ENCODE peak calls at places on chromosomes 1 and 21, in six cellular contexts. C is SK-N-SH, W is HFFc6, L is fibroblast of lung, G is BJ, X is foreskin fibroblast. N is an unnamed sample.

GRCh38 chr1:43537423-43538142 is 6.9 kb downstream of the PTPRF start:
- DNase-seq in C (no peak), X (no peak), L (no peak), G (no peak), W (no peak), N (no peak)

GRCh38 chr1:111214086-111214801 is 13.3 kb upstream of the CHI3L2 start:
- DNase-seq in X (no peak), W (no peak), L (no peak), G (no peak), C (no peak), N (no peak)

GRCh38 chr1:240310226-240310925 is 218.7 kb downstream of the FMN2 start:
- DNase-seq in G (peak; percentile 71), X (peak; percentile 81), C (no peak), L (peak; percentile 89), W (peak; percentile 75), N (no peak)

GRCh38 chr1:94983343-94983742 is 56.4 kb upstream of the CNN3 start:
- DNase-seq in G (no peak), L (peak; percentile 64), W (peak; percentile 84), C (no peak), X (peak; percentile 77), N (no peak)

GRCh38 chr1:154206212-154206611 is at the start of gene CFAP141:
- DNase-seq in G (no peak), W (peak; percentile 22), X (no peak), C (no peak), L (no peak), N (no peak)

GRCh38 chr1:112509005-112509659 is 367 bp downstream of the WNT2B start:
- DNase-seq in X (peak; percentile 38), G (no peak), C (no peak), L (no peak), W (no peak), N (no peak)

GRCh38 chr1:227416156-227416865 is 98.0 kb upstream of the CDC42BPA start:
- DNase-seq in C (no peak), G (peak; percentile 64), W (peak; percentile 57), X (peak; percentile 59), L (no peak), N (no peak)

GRCh38 chr1:228313536-228314277 is 92.9 kb downstream of the TRIM11 start:
- DNase-seq in G (no peak), X (no peak), C (no peak), L (no peak), W (no peak), N (no peak)

GRCh38 chr1:64133036-64133435 is 70.4 kb upstream of the UBE2U start:
- DNase-seq in W (peak; percentile 96), G (peak; percentile 76), C (no peak), X (peak; percentile 98), L (peak; percentile 89), N (no peak)

GRCh38 chr21:44869860-44870747 is 3.4 kb downstream of the PTTG1IP start:
- DNase-seq in W (peak; percentile 96), G (peak; percentile 70), L (peak; percentile 88), C (no peak), X (peak; percentile 95), N (no peak)

GRCh38 chr1:75198163-75198562 is 64.0 kb downstream of the LHX8 start:
- DNase-seq in G (no peak), L (no peak), W (no peak), X (no peak), C (no peak), N (no peak)

GRCh38 chr1:245462161-245462560 is 307.4 kb downstream of the KIF26B start:
- DNase-seq in G (no peak), L (no peak), X (no peak), C (no peak), W (no peak), N (no peak)

GRCh38 chr1:90143522-90144050 is 148.7 kb downstream of the ZNF326 start:
- DNase-seq in G (no peak), X (no peak), W (no peak), C (no peak), L (no peak), N (no peak)

GRCh38 chr1:226123591-226124471 is 61.3 kb downstream of the H3-3A start:
- DNase-seq in W (peak; percentile 45), C (peak; percentile 14), G (no peak), L (no peak), X (peak; percentile 48), N (no peak)

GRCh38 chr1:213415686-213416380 is 364.8 kb downstream of the RPS6KC1 start:
- DNase-seq in C (no peak), W (no peak), X (no peak), G (no peak), L (no peak), N (no peak)

GRCh38 chr1:49060766-49061165 is 284.1 kb upstream of the BEND5 start:
- DNase-seq in L (no peak), C (no peak), G (peak; percentile 25), W (no peak), X (no peak), N (no peak)

GRCh38 chr1:1084372-1085170 is 10.5 kb upstream of the RNF223 start:
- DNase-seq in L (no peak), C (peak; percentile 13), X (no peak), G (no peak), W (no peak), N (no peak)

GRCh38 chr1:94481473-94481933 is 60.1 kb downstream of the F3 start:
- DNase-seq in W (peak; percentile 57), L (peak; percentile 76), X (peak; percentile 83), C (peak; percentile 57), G (peak; percentile 3), N (peak; percentile 47)

GRCh38 chr1:93051961-93052360 is 27.1 kb upstream of the MTF2 start:
- DNase-seq in G (no peak), W (no peak), X (no peak), L (no peak), C (no peak), N (no peak)

GRCh38 chr21:40841524-40842196 is 5.3 kb downstream of the DSCAM start:
- DNase-seq in L (no peak), G (no peak), W (peak; percentile 24), C (peak; percentile 81), X (peak; percentile 3), N (no peak)

GRCh38 chr1:211305044-211305443 is 21.6 kb upstream of the TRAF5 start:
- DNase-seq in G (no peak), X (peak; percentile 69), C (no peak), L (no peak), W (peak; percentile 50), N (peak; percentile 44)

GRCh38 chr1:12053752-12054548 is 9.2 kb upstream of the TNFRSF8 start:
- DNase-seq in W (no peak), G (no peak), L (no peak), C (no peak), X (no peak), N (peak; percentile 72)

GRCh38 chr1:93988634-93989350 is 79.6 kb upstream of the GCLM start:
- DNase-seq in C (no peak), X (peak; percentile 44), L (peak; percentile 65), G (peak; percentile 48), W (peak; percentile 50), N (no peak)

GRCh38 chr1:30612666-30613065 is 110.7 kb downstream of the MATN1 start:
- DNase-seq in L (no peak), X (no peak), W (no peak), G (no peak), C (no peak), N (no peak)

GRCh38 chr1:45543599-45544417 is 6.8 kb upstream of the AKR1A1 start:
- DNase-seq in W (no peak), X (no peak), C (no peak), L (no peak), G (no peak), N (peak; percentile 49)

GRCh38 chr1:35715568-35716002 is 3.1 kb downstream of the C1orf216 start:
- DNase-seq in C (peak; percentile 90), L (peak; percentile 75), W (peak; percentile 66), X (peak; percentile 86), G (no peak), N (peak; percentile 85)

GRCh38 chr1:113976609-113977278 is 2.5 kb upstream of the OLFML3 start:
- DNase-seq in W (peak; percentile 50), C (peak; percentile 38), G (no peak), L (peak; percentile 61), X (peak; percentile 81), N (no peak)
- TF ChIP-seq CTCF in W (peak; percentile 77), C (peak; percentile 69), G (peak; percentile 79), L (peak; percentile 84), X (peak; percentile 81), N (peak; percentile 27)

DNA sequence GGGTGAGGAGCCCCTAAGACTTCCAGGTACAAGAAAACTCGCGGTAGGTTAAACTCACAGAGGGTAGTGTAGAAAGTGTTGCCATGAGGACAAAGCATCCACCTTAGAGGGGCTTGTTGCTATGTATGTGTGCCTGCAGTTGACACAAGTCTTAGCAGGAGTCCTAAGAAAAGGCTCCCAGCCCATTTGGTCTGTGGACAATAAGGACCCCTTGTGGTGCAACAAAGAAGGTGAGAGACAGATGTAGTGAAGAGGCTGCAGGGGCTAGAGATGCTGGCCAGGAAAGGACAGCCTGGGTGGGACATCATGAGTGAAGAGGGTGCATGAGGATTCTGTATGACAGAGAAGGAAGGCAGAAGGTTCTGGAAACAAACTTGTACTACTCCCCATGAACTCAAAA is 36.3 kb upstream of the IL10 start:
- DNase-seq in W (peak; percentile 35), C (no peak), X (peak; percentile 23), L (peak; percentile 45), G (no peak), N (no peak)
- TF ChIP-seq CTCF in W (peak; percentile 74), C (peak; percentile 33), X (peak; percentile 49), L (peak; percentile 44), G (peak; percentile 49), N (peak; percentile 76)

GRCh38 chr1:33654267-33654832 is 181.9 kb downstream of the ZSCAN20 start:
- DNase-seq in W (peak; percentile 1), G (no peak), C (peak; percentile 42), L (no peak), X (peak; percentile 28), N (no peak)
- TF ChIP-seq CTCF in W (peak; percentile 63), G (peak; percentile 69), C (no peak), L (peak; percentile 21), X (peak; percentile 67), N (peak; percentile 19)

GRCh38 chr1:41152622-41153044 is 89.5 kb downstream of the SCMH1 start:
- DNase-seq in X (peak; percentile 88), L (peak; percentile 97), C (no peak), G (peak; percentile 89), W (peak; percentile 94), N (no peak)
- TF ChIP-seq CTCF in X (no peak), L (no peak), C (no peak), G (no peak), W (no peak), N (no peak)

DNA sequence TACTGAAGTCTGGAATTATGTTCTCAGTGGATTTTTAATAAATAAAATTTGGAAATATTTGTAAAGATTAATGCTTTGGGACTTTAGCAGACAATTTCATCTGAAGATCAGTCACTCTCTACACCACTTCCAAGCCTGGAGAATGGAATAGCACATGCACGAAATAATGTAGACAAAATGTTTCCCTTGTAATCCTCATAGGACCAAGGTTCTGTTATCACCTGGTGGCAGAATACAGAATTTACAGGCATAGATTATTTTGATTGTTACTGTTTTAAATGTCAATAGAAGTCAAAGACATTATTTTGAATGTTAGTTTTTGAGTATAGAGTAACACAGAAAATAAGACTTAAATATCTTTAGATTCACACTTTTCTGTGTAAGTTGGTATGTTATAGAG is 9.1 kb upstream of the ELAVL4 start:
- DNase-seq in C (no peak), W (no peak), X (no peak), G (no peak), L (no peak), N (no peak)
- TF ChIP-seq CTCF in C (peak; percentile 19), W (peak; percentile 31), X (no peak), G (no peak), L (no peak), N (no peak)

N was measured in GM10248.